ENCODE peak calls at places on chromosome 1, in five cellular contexts. One of them, this sample, is unnamed.

GRCh38 chr1:18408656-18409370 is 71.9 kb upstream of the KLHDC7A start:
- DNase-seq in HepG2: no peak
- DNase-seq in GM12878: no peak
- DNase-seq in SK-N-SH: no peak
- DNase-seq in A549: no peak
- DNase-seq in this sample: no peak

GRCh38 chr1:183244466-183244865 is 58.4 kb downstream of the LAMC2 start:
- DNase-seq in GM12878: no peak
- DNase-seq in SK-N-SH: no peak
- DNase-seq in A549: no peak
- DNase-seq in HepG2: no peak
- DNase-seq in this sample: no peak

GRCh38 chr1:10794724-10795304 is 1.6 kb downstream of the CASZ1 start:
- DNase-seq in SK-N-SH: peak
- DNase-seq in GM12878: no peak
- DNase-seq in A549: no peak
- DNase-seq in HepG2: no peak
- DNase-seq in this sample: no peak

GRCh38 chr1:44417351-44418021 is 12.4 kb downstream of the RNF220 start:
- DNase-seq in HepG2: no peak
- DNase-seq in GM12878: no peak
- DNase-seq in A549: no peak
- DNase-seq in SK-N-SH: peak
- DNase-seq in this sample: no peak

GRCh38 chr1:223256034-223256433 is 107.9 kb downstream of the SUSD4 start:
- DNase-seq in SK-N-SH: no peak
- DNase-seq in A549: no peak
- DNase-seq in GM12878: no peak
- DNase-seq in HepG2: no peak
- DNase-seq in this sample: no peak

GRCh38 chr1:201019321-201019977 is 4.1 kb downstream of the KIF21B start:
- DNase-seq in GM12878: peak
- DNase-seq in A549: peak
- DNase-seq in HepG2: peak
- DNase-seq in SK-N-SH: no peak
- DNase-seq in this sample: peak

GRCh38 chr1:212529211-212529731 is 79.3 kb upstream of the ATF3 start:
- DNase-seq in SK-N-SH: no peak
- DNase-seq in GM12878: no peak
- DNase-seq in A549: no peak
- DNase-seq in HepG2: no peak
- DNase-seq in this sample: no peak

GRCh38 chr1:156823210-156823790 is 6.7 kb upstream of the SH2D2A start:
- DNase-seq in GM12878: no peak
- DNase-seq in HepG2: no peak
- DNase-seq in A549: no peak
- DNase-seq in SK-N-SH: no peak
- DNase-seq in this sample: no peak

GRCh38 chr1:31539329-31539728 is 37.0 kb upstream of the TINAGL1 start:
- DNase-seq in A549: no peak
- DNase-seq in HepG2: no peak
- DNase-seq in GM12878: no peak
- DNase-seq in SK-N-SH: no peak
- DNase-seq in this sample: no peak

GRCh38 chr1:92960395-92961130 is 699 bp downstream of the DIPK1A start:
- DNase-seq in SK-N-SH: peak
- DNase-seq in GM12878: peak
- DNase-seq in HepG2: peak
- DNase-seq in A549: peak
- DNase-seq in this sample: peak

GRCh38 chr1:48405400-48405799 is 66.6 kb downstream of the SPATA6 start:
- DNase-seq in A549: no peak
- DNase-seq in GM12878: no peak
- DNase-seq in SK-N-SH: no peak
- DNase-seq in HepG2: no peak
- DNase-seq in this sample: no peak

GRCh38 chr1:163604391-163604790 is 282.6 kb downstream of the NUF2 start:
- DNase-seq in A549: no peak
- DNase-seq in HepG2: no peak
- DNase-seq in SK-N-SH: no peak
- DNase-seq in GM12878: no peak
- DNase-seq in this sample: no peak

GRCh38 chr1:61337981-61338848 is 255.9 kb downstream of the NFIA start:
- DNase-seq in GM12878: no peak
- DNase-seq in HepG2: peak
- DNase-seq in SK-N-SH: peak
- DNase-seq in A549: peak
- DNase-seq in this sample: no peak

GRCh38 chr1:228901936-228902681 is 166.8 kb downstream of the RHOU start:
- DNase-seq in HepG2: no peak
- DNase-seq in SK-N-SH: no peak
- DNase-seq in GM12878: no peak
- DNase-seq in A549: no peak
- DNase-seq in this sample: no peak

GRCh38 chr1:226723640-226724532 is 15.2 kb downstream of the ITPKB start:
- DNase-seq in A549: no peak
- DNase-seq in HepG2: no peak
- DNase-seq in SK-N-SH: no peak
- DNase-seq in GM12878: no peak
- DNase-seq in this sample: peak

GRCh38 chr1:43329995-43330751 is 7.4 kb upstream of the MPL start:
- DNase-seq in A549: no peak
- DNase-seq in GM12878: no peak
- DNase-seq in HepG2: no peak
- DNase-seq in SK-N-SH: no peak
- DNase-seq in this sample: peak

GRCh38 chr1:39258925-39259244 is 54.4 kb downstream of the MACF1 start:
- DNase-seq in SK-N-SH: no peak
- DNase-seq in A549: no peak
- DNase-seq in HepG2: no peak
- DNase-seq in GM12878: no peak
- DNase-seq in this sample: no peak

GRCh38 chr1:60149254-60149653 is 75.7 kb upstream of the C1orf87 start:
- DNase-seq in SK-N-SH: peak
- DNase-seq in GM12878: no peak
- DNase-seq in HepG2: no peak
- DNase-seq in A549: no peak
- DNase-seq in this sample: no peak

GRCh38 chr1:28374297-28374696 is 4.8 kb downstream of the PHACTR4 start:
- DNase-seq in GM12878: no peak
- DNase-seq in HepG2: no peak
- DNase-seq in SK-N-SH: no peak
- DNase-seq in A549: no peak
- DNase-seq in this sample: no peak

GRCh38 chr1:115283249-115283648 is 54.8 kb downstream of the NGF start:
- DNase-seq in SK-N-SH: no peak
- DNase-seq in A549: no peak
- DNase-seq in HepG2: no peak
- DNase-seq in GM12878: no peak
- DNase-seq in this sample: no peak

GRCh38 chr1:195466639-195467038 is 1141.6 kb downstream of the KCNT2 start:
- DNase-seq in HepG2: no peak
- DNase-seq in A549: no peak
- DNase-seq in SK-N-SH: no peak
- DNase-seq in GM12878: no peak
- DNase-seq in this sample: no peak

GRCh38 chr1:11878081-11878890 is 19.5 kb upstream of the NPPB start:
- DNase-seq in GM12878: no peak
- DNase-seq in A549: no peak
- DNase-seq in SK-N-SH: no peak
- DNase-seq in HepG2: no peak
- DNase-seq in this sample: no peak

GRCh38 chr1:68375919-68376318 is 73.8 kb downstream of the RPE65 start:
- DNase-seq in GM12878: no peak
- DNase-seq in SK-N-SH: no peak
- DNase-seq in A549: no peak
- DNase-seq in HepG2: no peak
- DNase-seq in this sample: no peak

GRCh38 chr1:41682845-41683630 is 198.6 kb upstream of the EDN2 start:
- DNase-seq in SK-N-SH: no peak
- DNase-seq in HepG2: no peak
- DNase-seq in A549: no peak
- DNase-seq in GM12878: no peak
- DNase-seq in this sample: no peak

GRCh38 chr1:217812175-217812574 is 181.0 kb downstream of the SPATA17 start:
- DNase-seq in HepG2: no peak
- DNase-seq in SK-N-SH: no peak
- DNase-seq in A549: no peak
- DNase-seq in GM12878: no peak
- DNase-seq in this sample: no peak

GRCh38 chr1:2856821-2857290 is 55.4 kb upstream of the TTC34 start:
- DNase-seq in HepG2: no peak
- DNase-seq in SK-N-SH: no peak
- DNase-seq in A549: no peak
- DNase-seq in GM12878: no peak
- DNase-seq in this sample: no peak
- TF ChIP-seq REST in HepG2: no peak
- TF ChIP-seq REST in SK-N-SH: no peak
- TF ChIP-seq REST in A549: no peak
- TF ChIP-seq REST in GM12878: no peak
- TF ChIP-seq REST in this sample: no peak

DNA sequence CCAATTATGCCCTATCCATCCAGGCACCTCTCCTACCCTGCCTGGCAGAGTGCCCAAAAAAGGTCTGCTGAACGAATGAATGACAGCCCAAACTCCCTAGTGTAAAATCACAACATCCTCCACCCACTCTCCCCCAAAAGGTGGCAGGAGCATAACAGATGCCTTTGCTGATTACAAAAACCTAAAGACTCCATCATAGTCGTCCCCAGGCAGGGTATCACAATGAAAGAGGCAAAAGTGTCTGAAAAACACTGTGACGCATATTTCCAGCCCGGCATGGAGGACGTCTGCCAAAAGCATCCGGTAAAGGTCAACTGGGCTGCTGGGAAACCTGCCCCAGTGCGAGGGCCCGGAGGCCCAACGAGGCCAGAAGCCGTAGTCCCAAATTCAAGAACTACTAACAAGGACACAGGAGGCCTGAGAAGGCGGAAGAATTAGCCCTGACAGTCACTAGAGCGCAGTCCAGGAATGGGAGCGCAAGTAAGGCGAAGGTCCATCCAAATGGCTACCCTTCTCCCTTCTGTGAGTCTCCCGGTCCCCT is 578 bp downstream of the SMIM12 start:
- DNase-seq in GM12878: no peak
- DNase-seq in HepG2: no peak
- DNase-seq in SK-N-SH: no peak
- DNase-seq in A549: peak
- DNase-seq in this sample: peak
- TF ChIP-seq CHD2 in GM12878: no peak
- TF ChIP-seq CHD2 in HepG2: no peak
- TF ChIP-seq CHD2 in SK-N-SH: no peak
- TF ChIP-seq CHD2 in A549: no peak
- TF ChIP-seq CHD2 in this sample: no peak

GRCh38 chr1:225355863-225356262 is 72.0 kb downstream of the LBR start:
- DNase-seq in SK-N-SH: no peak
- DNase-seq in A549: no peak
- DNase-seq in GM12878: no peak
- DNase-seq in HepG2: no peak
- DNase-seq in this sample: no peak
- TF ChIP-seq REST in SK-N-SH: no peak
- TF ChIP-seq REST in A549: no peak
- TF ChIP-seq REST in GM12878: no peak
- TF ChIP-seq REST in HepG2: no peak
- TF ChIP-seq REST in this sample: no peak

GRCh38 chr1:91022518-91022929 is 689 bp upstream of the ZNF644 start:
- DNase-seq in A549: no peak
- DNase-seq in SK-N-SH: no peak
- DNase-seq in HepG2: no peak
- DNase-seq in GM12878: no peak
- DNase-seq in this sample: no peak

GRCh38 chr1:91018006-91018405 is 3.8 kb downstream of the ZNF644 start:
- DNase-seq in SK-N-SH: peak
- DNase-seq in HepG2: peak
- DNase-seq in A549: no peak
- DNase-seq in GM12878: no peak
- DNase-seq in this sample: peak

GRCh38 chr1:91021686-91022517 is at the start of gene ZNF644:
- DNase-seq in HepG2: peak
- DNase-seq in A549: peak
- DNase-seq in SK-N-SH: peak
- DNase-seq in GM12878: peak
- DNase-seq in this sample: peak

GRCh38 chr1:91020486-91020885 is 1.3 kb downstream of the ZNF644 start:
- DNase-seq in SK-N-SH: no peak
- DNase-seq in A549: no peak
- DNase-seq in GM12878: no peak
- DNase-seq in HepG2: no peak
- DNase-seq in this sample: no peak

DNA sequence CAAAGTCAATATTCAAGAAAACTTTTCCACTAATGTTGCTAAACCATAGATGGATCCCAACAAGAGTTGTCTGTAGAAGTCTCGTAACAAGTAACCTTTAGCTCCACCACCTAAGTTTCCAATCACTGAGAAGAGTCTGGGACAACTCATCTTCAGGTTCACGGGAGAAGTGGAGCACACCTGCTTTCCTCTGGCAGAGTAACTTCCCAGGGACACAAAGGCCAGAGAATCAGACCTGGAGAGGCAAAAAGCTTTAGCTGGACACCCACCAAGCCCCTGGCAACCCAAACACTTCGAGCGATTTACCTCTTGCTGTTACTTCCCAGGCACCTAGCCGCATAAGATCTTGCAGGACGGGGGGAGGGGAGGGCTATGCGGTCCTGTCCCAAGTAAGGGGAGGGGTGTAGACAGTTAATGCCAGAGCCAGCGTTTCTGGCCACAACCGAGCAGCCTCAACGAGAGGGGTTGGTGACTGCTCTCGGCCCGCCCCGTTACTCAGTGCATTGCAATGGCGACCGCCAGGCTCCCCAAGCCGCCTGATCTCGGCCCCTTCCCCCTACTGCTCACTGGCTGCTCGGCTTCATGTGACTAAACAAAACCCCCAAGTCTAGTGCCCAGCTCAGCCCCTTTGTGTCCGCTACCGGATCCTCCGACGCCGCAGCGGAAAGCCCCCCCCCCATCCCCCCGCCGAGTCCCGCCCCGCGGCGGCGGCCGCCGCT is 709 bp downstream of the ZNF644 start:
- DNase-seq in SK-N-SH: peak
- DNase-seq in A549: peak
- DNase-seq in GM12878: no peak
- DNase-seq in HepG2: peak
- DNase-seq in this sample: peak
- TF ChIP-seq CHD2 in SK-N-SH: no peak
- TF ChIP-seq CHD2 in A549: no peak
- TF ChIP-seq CHD2 in GM12878: peak
- TF ChIP-seq CHD2 in HepG2: no peak
- TF ChIP-seq CHD2 in this sample: no peak

GRCh38 chr1:205423248-205423647 is 1.4 kb upstream of the LEMD1 start:
- DNase-seq in HepG2: no peak
- DNase-seq in A549: no peak
- DNase-seq in SK-N-SH: no peak
- DNase-seq in GM12878: no peak
- DNase-seq in this sample: no peak
- TF ChIP-seq REST in HepG2: no peak
- TF ChIP-seq REST in A549: no peak
- TF ChIP-seq REST in SK-N-SH: no peak
- TF ChIP-seq REST in GM12878: no peak
- TF ChIP-seq REST in this sample: no peak